ENCODE peak calls at places on chromosomes 1 and 21, in seven cellular contexts. S, G, O, A, C, Q and H are unnamed samples.

GRCh38 chr1:86687595-86687994 is 16.8 kb upstream of the SH3GLB1 start:
- DNase-seq in Q (peak; percentile 42), O (no peak), C (no peak), G (peak; percentile 47), S (no peak), A (no peak), H (no peak)

GRCh38 chr1:231973840-231974239 is 347.2 kb downstream of the DISC1 start:
- DNase-seq in S (no peak), C (no peak), G (peak; percentile 30), O (no peak), A (no peak), Q (no peak), H (peak; percentile 11)

GRCh38 chr1:165545974-165546373 is 2.2 kb downstream of the LRRC52 start:
- DNase-seq in O (no peak), Q (no peak), A (no peak), S (no peak), G (no peak), C (no peak), H (no peak)

GRCh38 chr1:34476371-34476770 is 278.5 kb upstream of the GJB5 start:
- DNase-seq in S (no peak), Q (no peak), A (no peak), G (no peak), O (no peak), C (no peak), H (no peak)

GRCh38 chr21:21481238-21481637 is 483.0 kb downstream of the NCAM2 start:
- DNase-seq in G (peak; percentile 37), C (no peak), Q (no peak), S (no peak), O (no peak), A (no peak), H (no peak)

GRCh38 chr1:202858306-202858705 is 30.6 kb downstream of the RABIF start:
- DNase-seq in Q (peak; percentile 53), O (no peak), S (no peak), A (peak; percentile 37), G (peak; percentile 98), C (peak; percentile 93), H (no peak)

GRCh38 chr1:203244776-203245175 is 15.3 kb upstream of the CHIT1 start:
- DNase-seq in O (no peak), S (no peak), A (no peak), C (no peak), G (no peak), Q (no peak), H (no peak)

GRCh38 chr21:25461730-25462129 is 145.6 kb downstream of the MRPL39 start:
- DNase-seq in O (no peak), C (no peak), G (no peak), A (no peak), Q (peak; percentile 92), S (no peak), H (no peak)

GRCh38 chr1:195617157-195617556 is 991.1 kb downstream of the KCNT2 start:
- DNase-seq in G (no peak), O (no peak), S (peak; percentile 5), A (no peak), C (no peak), Q (no peak), H (no peak)

GRCh38 chr1:239456788-239457187 is 70.4 kb downstream of the CHRM3 start:
- DNase-seq in Q (no peak), G (no peak), O (no peak), C (no peak), A (no peak), S (no peak), H (no peak)

GRCh38 chr1:119783354-119784126 is 14.8 kb upstream of the HMGCS2 start:
- DNase-seq in Q (no peak), C (no peak), G (peak; percentile 92), A (no peak), O (no peak), S (no peak), H (no peak)

GRCh38 chr21:45516671-45517151 is 25.5 kb downstream of the SLC19A1 start:
- DNase-seq in S (no peak), A (peak; percentile 25), Q (no peak), O (no peak), G (no peak), C (peak; percentile 52), H (no peak)

GRCh38 chr1:200258447-200259375 is 151.1 kb downstream of the ZNF281 start:
- DNase-seq in S (peak; percentile 43), Q (peak; percentile 36), C (no peak), O (no peak), A (no peak), G (peak; percentile 33), H (no peak)

GRCh38 chr1:1217621-1218523 is 3.9 kb upstream of the TNFRSF4 start:
- DNase-seq in C (no peak), O (no peak), Q (peak; percentile 44), S (no peak), G (no peak), A (no peak), H (no peak)

GRCh38 chr1:234608026-234608719 is 1.8 kb downstream of the IRF2BP2 start:
- DNase-seq in Q (peak; percentile 93), A (peak; percentile 88), C (peak; percentile 94), O (peak; percentile 74), G (peak; percentile 93), S (peak; percentile 64), H (peak; percentile 84)

GRCh38 chr21:26845066-26845749 is at the start of gene ADAMTS1:
- DNase-seq in Q (peak; percentile 77), A (peak; percentile 86), O (peak; percentile 77), G (peak; percentile 96), C (peak; percentile 98), S (peak; percentile 87), H (peak; percentile 23)

GRCh38 chr1:211133393-211133840 is 531 bp downstream of the KCNH1 start:
- DNase-seq in G (no peak), S (peak; percentile 62), O (no peak), Q (no peak), C (peak; percentile 61), A (no peak), H (peak; percentile 2)

DNA sequence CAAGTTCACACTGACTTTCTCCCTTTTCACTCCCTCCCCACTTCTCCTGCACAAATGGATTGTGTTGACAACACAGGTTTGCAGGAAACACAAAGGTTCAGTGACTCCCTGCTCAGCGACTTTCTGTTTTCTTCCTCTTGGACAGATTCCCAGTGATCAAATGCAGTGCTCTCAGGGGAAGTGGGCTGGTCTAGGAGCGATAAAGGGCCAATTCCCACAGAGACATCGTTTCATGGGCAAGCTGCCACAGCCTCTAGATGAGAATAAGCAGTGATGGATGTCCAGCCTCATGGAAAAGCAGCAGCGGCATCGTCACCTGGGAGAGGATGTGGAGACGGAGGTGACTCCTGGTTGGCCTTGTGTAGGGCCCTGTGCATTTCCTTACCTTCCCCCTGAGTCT is 30.6 kb downstream of the FYB2 start:
- DNase-seq in O (no peak), G (peak; percentile 47), Q (peak; percentile 50), A (peak; percentile 39), C (no peak), S (no peak), H (no peak)
- H3K4me1 ChIP-seq in O (no peaks in the 10 kb centered on the region), G (peaks cover 9% of the 10 kb centered on the region), Q (no peaks in the 10 kb centered on the region), A (peaks cover 7% of the 10 kb centered on the region), C (no peaks in the 10 kb centered on the region), S (peaks cover 6% of the 10 kb centered on the region), H (no peaks in the 10 kb centered on the region)

GRCh38 chr21:39080366-39080765 is 102.9 kb downstream of the PSMG1 start:
- DNase-seq in C (no peak), S (no peak), G (no peak), Q (no peak), A (no peak), O (no peak), H (no peak)

GRCh38 chr21:39084979-39085729 is 98.1 kb downstream of the PSMG1 start:
- DNase-seq in S (no peak), C (no peak), A (peak; percentile 71), Q (no peak), O (no peak), G (no peak), H (no peak)

GRCh38 chr21:39084073-39084472 is 99.2 kb downstream of the PSMG1 start:
- DNase-seq in A (no peak), O (no peak), G (no peak), C (no peak), Q (no peak), S (no peak), H (no peak)

GRCh38 chr21:39083377-39084008 is 99.8 kb downstream of the PSMG1 start:
- DNase-seq in G (peak; percentile 52), C (no peak), S (no peak), O (no peak), Q (no peak), A (peak; percentile 75), H (no peak)

DNA sequence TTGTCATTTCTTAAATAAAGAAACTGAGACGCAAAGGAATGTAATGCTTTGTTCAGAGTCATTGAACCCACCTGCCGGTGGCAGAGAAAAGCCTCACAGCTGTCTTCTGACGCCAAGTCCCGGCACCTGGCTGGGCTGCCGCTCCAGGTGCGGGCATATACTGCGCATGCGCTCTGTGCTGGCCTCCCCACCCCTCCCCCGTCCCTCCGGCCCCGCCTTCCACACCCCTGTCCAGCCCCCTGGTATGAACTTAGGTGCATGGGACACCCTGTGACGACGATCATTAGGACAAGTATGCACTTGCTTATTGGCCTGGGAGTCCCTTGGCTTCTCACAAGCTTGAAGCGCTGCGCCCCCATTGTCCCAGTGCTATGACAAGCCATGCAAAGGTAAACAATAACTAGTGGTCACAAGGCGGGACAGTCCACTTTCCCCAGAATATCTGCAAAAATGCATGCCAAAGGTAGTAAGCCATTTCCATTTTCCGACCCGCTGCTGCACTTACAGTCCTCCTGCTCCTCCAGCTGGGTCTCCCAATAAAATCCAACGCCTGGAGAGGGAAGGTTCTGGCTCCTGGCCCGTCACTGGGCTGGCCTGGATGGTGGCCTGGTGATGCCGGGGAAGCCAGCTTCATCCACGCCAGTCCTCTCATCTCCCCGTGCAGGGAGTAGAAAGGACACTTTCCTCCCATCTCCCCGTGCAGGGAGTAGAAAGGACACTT is 100.4 kb downstream of the PSMG1 start:
- DNase-seq in Q (no peak), S (peak; percentile 55), O (no peak), A (no peak), C (no peak), G (no peak), H (no peak)
- H3K27ac ChIP-seq in Q (no peak overlapping the region), S (no peak overlapping the region), O (peak overlapping the region; percentile 11), A (peak overlapping the region; percentile 53), C (no peak overlapping the region), G (no peak overlapping the region), H (no peak overlapping the region)

DNA sequence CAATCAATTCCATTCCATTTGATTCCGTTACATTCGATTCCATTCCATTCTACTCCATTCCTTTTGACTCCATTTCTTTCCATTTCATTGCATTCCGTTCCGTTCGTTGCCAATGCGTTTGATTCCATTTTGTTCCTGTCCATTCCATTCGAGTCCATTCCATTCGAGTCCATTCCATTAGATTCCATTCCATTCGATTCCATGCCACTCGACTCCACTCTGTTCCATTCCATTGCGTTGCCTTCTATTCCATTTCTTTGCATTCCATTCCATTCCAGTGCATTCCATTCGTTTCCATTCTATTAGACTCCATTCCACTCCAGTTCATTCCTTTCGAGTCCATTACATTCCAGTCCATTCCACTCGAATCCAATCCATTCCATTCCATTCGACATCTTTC is 2587.5 kb upstream of the TPTE start:
- DNase-seq in Q (no peak), S (no peak), G (no peak), A (no peak), O (no peak), C (no peak), H (no peak)
- H3K4me3 ChIP-seq in Q (no peak overlapping the region), S (no peak overlapping the region), G (no peak overlapping the region), A (no peak overlapping the region), O (no peak overlapping the region), C (no peak overlapping the region), H (no peak overlapping the region)

DNA sequence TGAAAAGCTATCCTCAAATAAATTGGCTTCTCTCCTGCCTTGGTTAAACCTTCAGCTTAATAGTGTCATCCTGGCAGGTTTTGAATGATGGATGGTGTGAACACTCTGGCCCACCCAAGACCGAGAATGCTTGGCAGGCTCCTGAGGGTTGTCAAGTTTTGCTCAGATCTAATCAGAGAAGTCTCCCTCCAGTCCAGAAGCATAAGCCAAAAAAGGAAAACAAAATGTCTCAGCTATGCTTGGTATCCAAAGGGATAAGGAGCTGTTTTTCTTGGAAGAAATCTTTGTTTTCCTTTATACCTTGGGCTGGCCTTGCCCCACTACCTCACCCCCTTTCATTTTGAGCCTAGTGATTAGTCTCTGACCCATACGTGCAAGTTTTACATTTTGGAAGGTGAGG is 172.7 kb downstream of the CRB1 start:
- DNase-seq in A (no peak), O (no peak), S (no peak), C (no peak), Q (no peak), G (peak; percentile 74), H (no peak)
- H3K4me1 ChIP-seq in A (no peaks in the 10 kb centered on the region), O (peaks cover 30% of the 10 kb centered on the region), S (peaks cover 78% of the 10 kb centered on the region), C (peaks cover 8% of the 10 kb centered on the region), Q (no peaks in the 10 kb centered on the region), G (no peaks in the 10 kb centered on the region), H (no peaks in the 10 kb centered on the region)